ENCODE peak calls at places on chromosome 22, in eight cellular contexts. U is fibroblast of lung, Y is astrocyte, Z is H1, M is GM23248, R is mammary epithelial cell, A is SK-N-MC, C is neural progenitor cell. D is an unnamed sample.

GRCh38 chr22:25900880-25901279 is 158.9 kb downstream of the MYO18B start:
- DNase-seq in U (no peak), Y (no peak), Z (no peak), M (no peak), R (no peak), A (no peak), C (no peak), D (no peak)

GRCh38 chr22:32079110-32080089 is 36.3 kb downstream of the SLC5A1 start:
- DNase-seq in U (peak), Y (peak), Z (no peak), M (peak), R (peak), A (no peak), C (no peak), D (peak)

GRCh38 chr22:33597274-33597985 is 322.8 kb downstream of the LARGE1 start:
- DNase-seq in U (no peak), Y (no peak), Z (peak), M (no peak), R (peak), A (no peak), C (peak), D (no peak)

GRCh38 chr22:25091449-25091848 is 108.2 kb upstream of the CRYBB3 start:
- DNase-seq in U (peak), Y (no peak), Z (no peak), M (peak), R (no peak), A (no peak), C (no peak), D (no peak)

GRCh38 chr22:21690401-21690801 is 24.6 kb downstream of the PPIL2 start:
- DNase-seq in U (no peak), Y (no peak), Z (no peak), M (no peak), R (no peak), A (no peak), C (no peak), D (no peak)

GRCh38 chr22:25816522-25817059 is 74.6 kb downstream of the MYO18B start:
- DNase-seq in U (no peak), Y (no peak), Z (no peak), M (no peak), R (no peak), A (no peak), C (no peak), D (no peak)

GRCh38 chr22:33299245-33299956 is 241.2 kb upstream of the SYN3 start:
- DNase-seq in U (no peak), Y (no peak), Z (no peak), M (no peak), R (no peak), A (no peak), C (peak), D (no peak)

GRCh38 chr22:29072979-29073617 is at the start of gene KREMEN1:
- DNase-seq in U (no peak), Y (no peak), Z (peak), M (no peak), R (no peak), A (no peak), C (peak), D (no peak)

GRCh38 chr22:35643991-35644390 is 4.3 kb upstream of the APOL6 start:
- DNase-seq in U (no peak), Y (no peak), Z (peak), M (no peak), R (peak), A (no peak), C (no peak), D (no peak)

GRCh38 chr22:38638216-38638615 is 18.0 kb downstream of the FAM227A start:
- DNase-seq in U (peak), Y (no peak), Z (no peak), M (no peak), R (no peak), A (no peak), C (no peak), D (no peak)

GRCh38 chr22:19876314-19876940 is 21.8 kb upstream of the GNB1L start:
- DNase-seq in U (no peak), Y (no peak), Z (peak), M (no peak), R (no peak), A (no peak), C (no peak), D (no peak)

GRCh38 chr22:21450858-21451331 is 16.3 kb upstream of the TMEM191C start:
- DNase-seq in U (no peak), Y (no peak), Z (no peak), M (no peak), R (no peak), A (no peak), C (no peak), D (no peak)

GRCh38 chr22:29762263-29762662 is 4.5 kb downstream of the ZMAT5 start:
- DNase-seq in U (no peak), Y (no peak), Z (no peak), M (no peak), R (no peak), A (no peak), C (no peak), D (no peak)

GRCh38 chr22:40203568-40203967 is 25.8 kb downstream of the TNRC6B start:
- DNase-seq in U (no peak), Y (no peak), Z (no peak), M (peak), R (no peak), A (no peak), C (no peak), D (no peak)

GRCh38 chr22:22553141-22553540 is 5.9 kb downstream of the PRAME start:
- DNase-seq in U (no peak), Y (no peak), Z (no peak), M (no peak), R (no peak), A (no peak), C (no peak), D (no peak)

GRCh38 chr22:30324008-30324730 is 2.6 kb downstream of the TBC1D10A start:
- DNase-seq in U (peak), Y (peak), Z (no peak), M (peak), R (no peak), A (no peak), C (no peak), D (no peak)

GRCh38 chr22:40101417-40102101 is 76.2 kb upstream of the TNRC6B start:
- DNase-seq in U (no peak), Y (no peak), Z (no peak), M (no peak), R (no peak), A (no peak), C (peak), D (no peak)

GRCh38 chr22:29096736-29097669 is 24.2 kb downstream of the KREMEN1 start:
- DNase-seq in U (no peak), Y (no peak), Z (no peak), M (no peak), R (no peak), A (no peak), C (peak), D (no peak)

GRCh38 chr22:35128637-35129036 is 62.7 kb downstream of the ISX start:
- DNase-seq in U (no peak), Y (no peak), Z (no peak), M (no peak), R (no peak), A (no peak), C (no peak), D (no peak)

GRCh38 chr22:35421121-35421520 is 21.2 kb downstream of the MCM5 start:
- DNase-seq in U (no peak), Y (no peak), Z (no peak), M (no peak), R (no peak), A (no peak), C (no peak), D (no peak)

GRCh38 chr22:25698461-25698860 is 43.5 kb upstream of the MYO18B start:
- DNase-seq in U (no peak), Y (no peak), Z (no peak), M (no peak), R (no peak), A (no peak), C (no peak), D (no peak)

DNA sequence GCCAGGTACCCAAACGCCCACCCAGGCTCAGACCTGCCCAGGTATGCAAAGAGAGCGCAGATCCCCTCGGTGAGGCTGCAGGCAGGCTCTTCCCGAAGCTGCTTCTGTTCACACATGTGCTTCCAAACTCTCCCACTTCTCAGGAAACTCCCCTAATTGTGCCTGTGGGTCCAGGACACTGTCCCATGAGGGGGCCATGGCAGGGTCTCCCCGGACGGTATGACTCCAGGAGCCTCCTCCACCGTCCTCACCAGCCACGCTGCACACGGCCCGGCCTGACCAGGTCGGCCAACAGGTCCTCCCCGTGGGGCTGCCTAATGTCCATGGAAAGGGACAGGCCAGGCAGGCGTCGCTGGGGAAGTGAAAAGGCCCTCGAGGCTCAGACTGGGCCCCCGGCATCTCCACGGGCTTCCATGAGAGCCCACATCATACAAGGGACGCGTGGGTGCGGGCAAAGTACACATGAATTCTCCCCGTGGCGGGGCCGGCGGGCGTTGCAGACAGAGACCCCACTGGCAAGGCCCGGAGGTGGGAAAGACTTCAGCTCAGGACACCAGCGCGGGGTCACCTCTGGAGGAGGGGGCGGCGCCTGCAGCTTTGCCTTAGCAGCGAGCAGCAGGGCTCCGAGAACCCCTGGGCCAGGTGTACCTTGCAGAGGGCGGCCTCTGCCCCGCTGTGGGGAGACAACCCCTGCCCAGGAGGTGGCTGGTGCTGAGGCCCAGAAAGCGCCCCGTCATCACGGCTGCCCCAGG is 526.1 kb downstream of the BRD1 start:
- DNase-seq in U (no peak), Y (no peak), Z (peak), M (no peak), R (no peak), A (no peak), C (no peak), D (no peak)
- H3K4me3 ChIP-seq in U (no peak), Y (no peak), Z (no peak), M (no peak), R (no peak), A (no peak), C (no peak), D (no peak)

GRCh38 chr22:45442120-45442519 is 28.6 kb downstream of the RIBC2 start:
- DNase-seq in U (peak), Y (no peak), Z (no peak), M (no peak), R (no peak), A (no peak), C (peak), D (no peak)

GRCh38 chr22:45438364-45438763 is 24.9 kb downstream of the RIBC2 start:
- DNase-seq in U (no peak), Y (no peak), Z (no peak), M (no peak), R (no peak), A (no peak), C (no peak), D (no peak)

GRCh38 chr22:45444168-45444567 is 30.7 kb downstream of the RIBC2 start:
- DNase-seq in U (peak), Y (peak), Z (no peak), M (no peak), R (no peak), A (no peak), C (no peak), D (no peak)

GRCh38 chr22:45445031-45445710 is 31.7 kb downstream of the RIBC2 start:
- DNase-seq in U (no peak), Y (no peak), Z (no peak), M (no peak), R (no peak), A (no peak), C (no peak), D (no peak)

DNA sequence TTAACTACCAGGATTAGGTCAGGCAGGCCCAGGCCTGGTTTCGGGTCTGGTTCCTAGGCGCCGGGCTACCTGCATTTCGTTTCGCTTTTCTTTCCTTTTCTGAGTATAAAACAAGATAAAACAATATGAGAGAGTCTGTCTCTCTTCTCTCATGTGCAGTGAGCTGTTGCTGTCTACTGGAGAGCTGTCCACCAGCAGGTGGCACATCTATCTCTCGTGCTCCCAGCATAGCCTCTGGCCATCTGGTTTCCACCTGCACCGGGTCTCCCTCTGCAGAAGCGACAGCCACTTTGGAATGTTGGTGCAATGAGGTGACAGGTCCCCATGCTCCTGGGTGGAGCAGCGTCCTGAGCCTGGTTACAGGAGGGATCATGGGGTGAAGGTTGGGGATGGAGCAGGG is 27.7 kb downstream of the RIBC2 start:
- DNase-seq in U (peak), Y (no peak), Z (no peak), M (peak), R (peak), A (no peak), C (peak), D (peak)
- H3K27ac ChIP-seq in U (no peak), Y (no peak), Z (no peak), M (no peak), R (no peak), A (no peak), C (no peak), D (peak)

DNA sequence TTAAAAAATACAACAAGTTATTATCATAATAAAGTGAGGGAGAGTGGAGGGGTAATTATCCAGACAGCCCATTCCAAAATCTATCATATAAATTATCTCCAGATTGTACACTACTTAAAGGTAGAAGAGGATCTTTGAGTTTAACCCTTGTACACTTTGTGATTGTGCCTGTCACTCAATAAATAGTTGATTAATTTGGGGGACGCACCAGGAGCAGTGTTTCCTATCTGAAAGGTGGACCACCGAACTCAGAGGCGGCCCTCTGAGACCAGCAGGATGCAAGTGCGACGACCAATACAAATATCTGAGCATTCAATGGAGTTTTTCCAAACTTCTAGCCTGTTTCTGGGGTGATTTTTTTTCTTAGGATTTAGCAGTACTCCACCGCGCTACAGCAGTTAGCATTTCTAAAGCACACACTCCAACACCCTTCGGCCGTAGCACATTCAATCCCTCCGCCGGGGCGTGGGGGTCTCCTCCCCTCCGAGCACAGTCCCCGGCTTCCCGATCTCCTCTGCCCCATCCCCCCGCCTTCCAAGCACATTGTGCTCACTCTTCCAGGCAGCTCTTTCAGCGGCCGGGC is 1.0 kb upstream of the CECR2 start:
- DNase-seq in U (no peak), Y (no peak), Z (no peak), M (peak), R (no peak), A (no peak), C (no peak), D (no peak)
- TF ChIP-seq EZH2 in U (no peak), Y (no peak), Z (no peak), M (peak), R (no peak), A (no peak), C (no peak), D (no peak)

GRCh38 chr22:46810856-46811786 is 48.7 kb downstream of the TBC1D22A start:
- DNase-seq in U (no peak), Y (no peak), Z (peak), M (no peak), R (no peak), A (no peak), C (no peak), D (no peak)
- H3K4me3 ChIP-seq in U (no peak), Y (no peak), Z (no peak), M (no peak), R (no peak), A (no peak), C (no peak), D (no peak)

GRCh38 chr22:42611076-42611475 is 3.6 kb downstream of the POLDIP3 start:
- DNase-seq in U (no peak), Y (no peak), Z (no peak), M (peak), R (no peak), A (no peak), C (no peak), D (no peak)

GRCh38 chr22:42614312-42615091 is at the start of gene POLDIP3:
- DNase-seq in U (peak), Y (peak), Z (peak), M (peak), R (peak), A (peak), C (peak), D (peak)

GRCh38 chr22:42613869-42614268 is 814 bp downstream of the POLDIP3 start:
- DNase-seq in U (peak), Y (peak), Z (no peak), M (peak), R (peak), A (no peak), C (no peak), D (no peak)

GRCh38 chr22:42610211-42610610 is 4.5 kb downstream of the POLDIP3 start:
- DNase-seq in U (no peak), Y (no peak), Z (no peak), M (no peak), R (no peak), A (no peak), C (no peak), D (no peak)

DNA sequence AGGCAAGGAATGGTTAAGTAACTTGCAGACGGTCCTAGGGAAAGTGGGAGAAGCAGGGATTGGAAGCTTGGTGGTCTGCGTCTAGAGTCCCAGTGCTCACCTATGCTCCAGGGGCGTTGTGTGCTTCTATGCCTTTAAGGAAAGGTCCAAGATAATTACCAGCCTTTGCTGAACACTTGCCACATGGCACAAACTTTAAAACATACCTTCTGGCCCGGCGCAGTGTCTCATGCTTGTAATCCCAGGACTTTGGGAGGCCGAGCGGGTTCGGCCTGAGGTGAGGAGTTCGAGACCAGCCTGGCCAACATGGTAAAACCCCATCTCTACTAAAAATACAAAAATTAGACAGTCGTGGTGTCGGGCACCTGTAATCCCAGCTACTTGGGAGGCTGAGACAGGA is 2.3 kb downstream of the POLDIP3 start:
- DNase-seq in U (no peak), Y (no peak), Z (no peak), M (no peak), R (no peak), A (no peak), C (no peak), D (no peak)
- H3K27ac ChIP-seq in U (peak), Y (no peak), Z (no peak), M (peak), R (no peak), A (peak), C (no peak), D (no peak)

DNA sequence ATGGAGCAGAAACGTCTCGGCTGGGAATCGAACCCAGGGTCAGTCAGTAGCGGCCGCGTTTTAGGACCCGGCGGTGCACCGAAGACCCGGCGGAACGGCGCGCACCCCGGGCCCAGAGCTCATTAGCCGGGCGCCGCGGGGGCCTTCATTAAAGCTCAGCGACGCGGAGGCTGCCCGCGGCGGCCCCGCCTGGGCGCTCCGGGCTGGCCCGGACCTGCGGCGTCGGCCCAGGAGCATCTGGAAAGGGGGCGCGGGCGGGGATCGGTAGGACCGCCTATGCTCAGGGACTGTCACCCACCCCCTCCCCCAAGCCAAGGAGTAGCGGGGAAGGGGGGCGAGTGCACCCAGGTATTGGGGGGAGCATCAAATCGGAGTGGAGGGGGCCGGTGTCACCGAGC is 52.2 kb downstream of the CYTH4 start:
- DNase-seq in U (no peak), Y (no peak), Z (no peak), M (no peak), R (no peak), A (no peak), C (peak), D (no peak)
- TF ChIP-seq EZH2 in U (no peak), Y (peak), Z (peak), M (no peak), R (no peak), A (no peak), C (peak), D (peak)

DNA sequence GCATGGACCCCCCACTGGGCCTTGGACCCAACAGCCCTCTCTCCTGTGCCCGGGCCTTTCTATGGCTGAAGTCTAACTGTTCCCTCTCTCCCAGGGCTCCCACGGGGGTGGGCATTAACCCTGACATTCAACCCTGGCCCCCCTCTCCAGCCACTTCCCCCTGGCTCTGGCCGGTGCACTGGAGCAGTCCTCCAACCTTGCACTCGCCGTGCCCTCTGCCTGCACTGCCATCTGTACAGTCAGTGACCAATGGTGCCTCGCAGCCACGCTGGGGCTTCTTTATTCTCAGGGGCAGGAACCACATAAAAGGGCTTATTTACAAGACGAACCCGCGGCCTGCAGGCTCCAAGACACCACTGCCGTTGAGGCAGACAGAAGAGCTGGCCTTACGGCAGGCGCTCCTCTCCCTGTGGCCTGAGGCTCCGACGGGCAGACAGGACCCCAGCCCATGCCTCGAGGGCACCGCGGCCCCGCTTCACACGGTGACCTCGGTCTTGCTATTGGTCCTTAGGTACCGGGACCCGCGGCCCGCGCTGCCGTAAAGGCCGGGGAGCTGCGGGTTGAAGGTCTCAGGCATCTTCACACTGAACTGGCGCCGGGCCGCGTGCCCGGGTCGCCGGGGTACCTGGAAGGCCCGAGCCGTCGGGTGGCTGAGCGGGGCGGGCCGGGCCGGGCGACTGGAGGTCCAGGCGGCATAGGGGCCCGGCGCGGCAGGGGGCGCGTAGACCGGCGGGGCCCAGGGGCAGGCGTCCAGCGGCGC is 5.4 kb downstream of the SHISA8 start:
- DNase-seq in U (no peak), Y (no peak), Z (peak), M (no peak), R (no peak), A (no peak), C (peak), D (no peak)
- H3K4me3 ChIP-seq in U (no peak), Y (no peak), Z (peak), M (no peak), R (no peak), A (no peak), C (peak), D (no peak)

GRCh38 chr22:23657712-23658111 is 25.6 kb upstream of the DRICH1 start:
- DNase-seq in U (no peak), Y (no peak), Z (no peak), M (no peak), R (no peak), A (no peak), C (no peak), D (no peak)
- H3K27ac ChIP-seq in U (no peak), Y (no peak), Z (no peak), M (no peak), R (no peak), A (no peak), C (no peak), D (no peak)